ENCODE peak calls at places on chromosomes 16 and 17, in ten cellular contexts. P is GM04504, X is ascending aorta, R is amniotic stem cell, K is neural crest cell, Q is endothelial cell, Y is iris pigment epithelial cell, B is fibroblast of lung, E is NCI-H446 treated with DMSO at 0.1 percent for 48 hours, F is lower leg skin. O is an unnamed sample.

GRCh38 chr16:59192551-59193199 is 458.6 kb upstream of the GOT2 start:
- DNase-seq in R (no peak), K (peak), Y (no peak), E (no peak), B (peak), F (no peak), Q (peak), P (no peak), X (no peak), O (no peak)

GRCh38 chr16:66026211-66026610 is 340.3 kb upstream of the CDH5 start:
- DNase-seq in Y (peak), K (no peak), X (no peak), F (no peak), Q (no peak), R (no peak), P (no peak), B (no peak), E (no peak), O (no peak)

GRCh38 chr17:51908841-51909537 is 249.5 kb downstream of the CA10 start:
- DNase-seq in R (no peak), E (no peak), X (no peak), B (no peak), F (no peak), K (no peak), Y (no peak), P (no peak), Q (no peak), O (no peak)

GRCh38 chr16:84635702-84636101 is 12.6 kb upstream of the KLHL36 start:
- DNase-seq in E (no peak), P (no peak), X (no peak), R (no peak), B (no peak), F (no peak), K (no peak), Y (no peak), Q (no peak), O (no peak)

GRCh38 chr17:20284018-20284417 is 183.3 kb downstream of the LGALS9B start:
- DNase-seq in B (peak), E (no peak), R (peak), Q (no peak), P (peak), K (no peak), X (no peak), F (no peak), Y (peak), O (no peak)

GRCh38 chr16:88746511-88746910 is 38.5 kb downstream of the PIEZO1 start:
- DNase-seq in K (no peak), Q (no peak), Y (no peak), F (no peak), P (no peak), E (no peak), B (no peak), X (no peak), R (no peak), O (no peak)

GRCh38 chr16:2697401-2697948 is 15.2 kb downstream of the KCTD5 start:
- DNase-seq in K (no peak), X (no peak), E (no peak), F (no peak), P (no peak), R (no peak), Y (no peak), Q (no peak), B (no peak), O (no peak)

GRCh38 chr16:8869212-8869987 is 594 bp upstream of the CARHSP1 start:
- DNase-seq in B (no peak), R (no peak), X (no peak), F (no peak), Y (no peak), P (no peak), E (no peak), Q (no peak), K (no peak), O (no peak)

GRCh38 chr16:81651758-81652718 is 127.1 kb upstream of the PLCG2 start:
- DNase-seq in Q (no peak), B (peak), Y (no peak), E (no peak), P (no peak), F (no peak), K (no peak), R (no peak), X (no peak), O (no peak)

GRCh38 chr17:13727441-13728171 is 125.9 kb upstream of the HS3ST3A1 start:
- DNase-seq in R (no peak), K (no peak), P (no peak), Y (peak), E (no peak), F (no peak), Q (no peak), X (no peak), B (peak), O (no peak)

GRCh38 chr16:21166561-21166961 is 8.1 kb downstream of the LDAF1 start:
- DNase-seq in R (no peak), B (peak), P (no peak), K (no peak), Y (peak), E (no peak), X (no peak), Q (no peak), F (no peak), O (no peak)

GRCh38 chr17:41971721-41972523 is 5.3 kb downstream of the CNP start:
- DNase-seq in R (no peak), E (no peak), P (no peak), B (no peak), K (no peak), X (no peak), Q (no peak), F (no peak), Y (no peak), O (no peak)

GRCh38 chr17:30519707-30520106 is 42.5 kb downstream of the GOSR1 start:
- DNase-seq in R (peak), F (no peak), K (no peak), X (no peak), P (peak), Q (no peak), B (peak), E (no peak), Y (peak), O (no peak)

GRCh38 chr16:88566158-88566557 is 4.0 kb upstream of the ZC3H18 start:
- DNase-seq in F (no peak), R (peak), B (peak), Y (peak), Q (no peak), X (no peak), K (no peak), E (no peak), P (no peak), O (no peak)

GRCh38 chr16:67936876-67937605 is 391 bp upstream of the PSMB10 start:
- DNase-seq in X (no peak), R (no peak), E (no peak), K (no peak), Q (no peak), F (no peak), B (no peak), P (peak), Y (no peak), O (peak)

GRCh38 chr16:17476414-17477259 is 5.9 kb upstream of the XYLT1 start:
- DNase-seq in B (peak), Y (peak), Q (peak), P (no peak), K (peak), F (peak), E (no peak), R (peak), X (no peak), O (no peak)

GRCh38 chr16:22977294-22977697 is 163.3 kb downstream of the HS3ST2 start:
- DNase-seq in P (no peak), Y (no peak), K (no peak), R (no peak), E (no peak), Q (no peak), X (no peak), B (no peak), F (no peak), O (no peak)

GRCh38 chr17:68184816-68185436 is 62.9 kb upstream of the AMZ2 start:
- DNase-seq in X (peak), B (no peak), K (no peak), Y (no peak), P (no peak), Q (no peak), R (no peak), F (peak), E (no peak), O (no peak)

GRCh38 chr17:9419932-9420453 is 155.6 kb downstream of the STX8 start:
- DNase-seq in X (peak), Q (no peak), B (peak), E (no peak), K (no peak), P (no peak), F (no peak), Y (peak), R (no peak), O (no peak)

GRCh38 chr16:57297856-57298255 is 13.4 kb upstream of the PLLP start:
- DNase-seq in F (no peak), P (no peak), K (no peak), Q (no peak), X (peak), E (no peak), B (no peak), Y (no peak), R (no peak), O (no peak)

GRCh38 chr17:20092292-20092867 is 83.2 kb downstream of the SPECC1 start:
- DNase-seq in R (no peak), E (peak), B (peak), Y (no peak), K (no peak), P (no peak), X (no peak), F (no peak), Q (no peak), O (no peak)

GRCh38 chr16:49767998-49768397 is 87.9 kb downstream of the ZNF423 start:
- DNase-seq in K (no peak), Q (no peak), E (no peak), Y (no peak), B (no peak), X (no peak), R (no peak), F (no peak), P (no peak), O (no peak)

GRCh38 chr17:50634123-50634914 is at the start of gene ABCC3:
- DNase-seq in Q (no peak), B (no peak), K (no peak), Y (no peak), P (peak), R (peak), F (no peak), E (no peak), X (peak), O (no peak)

GRCh38 chr17:7611635-7612293 is 2.9 kb downstream of the FXR2 start:
- DNase-seq in E (no peak), P (no peak), F (no peak), R (no peak), B (no peak), Y (no peak), X (no peak), Q (no peak), K (no peak), O (no peak)